ENCODE peak calls at places on chromosomes 1 and 21, in five cellular contexts. S is CD8-positive, alpha-beta T cell; Y is pancreas; P is ascending aorta; T is neural progenitor cell. F is an unnamed sample.
A peak's percentile ranks its signal among the peaks of the same experiment; 100 is the strongest.

GRCh38 chr21:32794643-32795042 is 23.1 kb upstream of the PAXBP1 start:
- DNase-seq in Y (no peak), P (no peak), S (no peak), T (no peak), F (no peak)

GRCh38 chr1:183239793-183240625 is 53.9 kb downstream of the LAMC2 start:
- DNase-seq in S (no peak), T (no peak), Y (no peak), P (no peak), F (no peak)

GRCh38 chr1:205927247-205927646 is 16.0 kb downstream of the SLC26A9 start:
- DNase-seq in S (no peak), Y (no peak), T (no peak), P (peak; percentile 28), F (no peak)

GRCh38 chr21:44801468-44802395 is at the start of gene UBE2G2:
- DNase-seq in T (peak; percentile 88), P (peak; percentile 86), Y (peak; percentile 87), S (peak; percentile 85), F (peak; percentile 84)

GRCh38 chr1:109901508-109902145 is 9.0 kb upstream of the CSF1 start:
- DNase-seq in T (no peak), Y (peak; percentile 55), S (no peak), P (no peak), F (peak; percentile 42)

GRCh38 chr1:162916407-162916806 is 55.4 kb upstream of the CCDC190 start:
- DNase-seq in Y (no peak), P (no peak), T (no peak), S (no peak), F (no peak)

GRCh38 chr1:8179132-8179793 is 138.7 kb upstream of the SLC45A1 start:
- DNase-seq in Y (no peak), T (no peak), S (no peak), P (no peak), F (no peak)

GRCh38 chr1:44808938-44809917 is 905 bp downstream of the BTBD19 start:
- DNase-seq in Y (no peak), S (peak; percentile 85), T (no peak), P (peak; percentile 86), F (peak; percentile 68)

GRCh38 chr1:17768651-17769241 is 13.6 kb downstream of the ACTL8 start:
- DNase-seq in P (peak; percentile 68), T (no peak), S (no peak), Y (peak; percentile 19), F (peak; percentile 21)

GRCh38 chr1:203858975-203859374 is 2.4 kb upstream of the SNRPE start:
- DNase-seq in T (no peak), P (no peak), Y (no peak), S (no peak), F (no peak)

GRCh38 chr1:225842788-225843425 is 33.0 kb downstream of the EPHX1 start:
- DNase-seq in T (no peak), P (no peak), Y (no peak), S (no peak), F (no peak)

GRCh38 chr1:47696911-47697441 is 259.1 kb downstream of the FOXD2 start:
- DNase-seq in Y (no peak), S (no peak), T (no peak), P (peak; percentile 35), F (peak; percentile 39)

GRCh38 chr1:88683516-88683847 is 591 bp upstream of the PKN2 start:
- DNase-seq in S (peak; percentile 55), Y (peak; percentile 45), T (no peak), P (peak; percentile 66), F (peak; percentile 56)

GRCh38 chr1:206439205-206439604 is 31.1 kb upstream of the IKBKE start:
- DNase-seq in T (no peak), Y (no peak), S (no peak), P (no peak), F (no peak)

GRCh38 chr1:111727056-111727455 is 12.1 kb downstream of the INKA2 start:
- DNase-seq in T (no peak), P (no peak), S (no peak), Y (no peak), F (no peak)

GRCh38 chr1:175000697-175001187 is 995 bp downstream of the CACYBP start:
- DNase-seq in T (no peak), Y (no peak), P (no peak), S (no peak), F (no peak)

GRCh38 chr1:207404849-207405525 is 49.1 kb upstream of the CR2 start:
- DNase-seq in P (no peak), S (no peak), Y (no peak), T (peak; percentile 70), F (no peak)

GRCh38 chr1:202023033-202023433 is 12.6 kb downstream of the ELF3 start:
- DNase-seq in P (no peak), T (no peak), S (no peak), Y (peak; percentile 83), F (peak; percentile 93)

GRCh38 chr1:181135462-181135781 is 46.9 kb downstream of the IER5 start:
- DNase-seq in P (no peak), T (no peak), Y (no peak), S (no peak), F (no peak)

GRCh38 chr1:234755449-234755863 is 145.5 kb upstream of the IRF2BP2 start:
- DNase-seq in Y (peak; percentile 76), T (no peak), S (no peak), P (peak; percentile 87), F (peak; percentile 77)

GRCh38 chr1:187626056-187626455 is 797.3 kb downstream of the PLA2G4A start:
- DNase-seq in T (no peak), P (no peak), S (no peak), Y (no peak), F (no peak)

GRCh38 chr1:174999926-175000696 is at the start of gene CACYBP:
- DNase-seq in T (no peak), P (peak; percentile 76), S (no peak), Y (no peak), F (no peak)

GRCh38 chr1:244048566-244049141 is 2.4 kb upstream of the ZBTB18 start:
- DNase-seq in S (no peak), P (no peak), Y (no peak), T (peak; percentile 87), F (no peak)

GRCh38 chr1:92840600-92840999 is 8.8 kb downstream of the RPL5 start:
- DNase-seq in T (no peak), S (no peak), P (no peak), Y (no peak), F (no peak)

GRCh38 chr1:94093351-94093750 is 27.6 kb downstream of the ABCA4 start:
- DNase-seq in P (no peak), Y (no peak), T (peak; percentile 65), S (no peak), F (no peak)

GRCh38 chr1:4027492-4028138 is 127.5 kb upstream of the C1orf174 start:
- DNase-seq in S (no peak), P (no peak), T (no peak), Y (no peak), F (peak; percentile 25)

GRCh38 chr21:35303085-35303484 is 254.0 kb upstream of the RUNX1 start:
- DNase-seq in P (no peak), T (no peak), Y (no peak), S (no peak), F (no peak)

GRCh38 chr1:54952950-54953718 is 27.3 kb upstream of the TMEM61 start:
- DNase-seq in T (no peak), P (no peak), Y (no peak), S (no peak), F (no peak)

GRCh38 chr1:6588128-6588892 is 8.5 kb downstream of the ZBTB48 start:
- DNase-seq in S (no peak), P (no peak), T (no peak), Y (peak; percentile 28), F (no peak)

GRCh38 chr1:70290248-70290647 is 64.3 kb downstream of the ANKRD13C start:
- DNase-seq in Y (no peak), P (no peak), T (no peak), S (no peak), F (no peak)

DNA sequence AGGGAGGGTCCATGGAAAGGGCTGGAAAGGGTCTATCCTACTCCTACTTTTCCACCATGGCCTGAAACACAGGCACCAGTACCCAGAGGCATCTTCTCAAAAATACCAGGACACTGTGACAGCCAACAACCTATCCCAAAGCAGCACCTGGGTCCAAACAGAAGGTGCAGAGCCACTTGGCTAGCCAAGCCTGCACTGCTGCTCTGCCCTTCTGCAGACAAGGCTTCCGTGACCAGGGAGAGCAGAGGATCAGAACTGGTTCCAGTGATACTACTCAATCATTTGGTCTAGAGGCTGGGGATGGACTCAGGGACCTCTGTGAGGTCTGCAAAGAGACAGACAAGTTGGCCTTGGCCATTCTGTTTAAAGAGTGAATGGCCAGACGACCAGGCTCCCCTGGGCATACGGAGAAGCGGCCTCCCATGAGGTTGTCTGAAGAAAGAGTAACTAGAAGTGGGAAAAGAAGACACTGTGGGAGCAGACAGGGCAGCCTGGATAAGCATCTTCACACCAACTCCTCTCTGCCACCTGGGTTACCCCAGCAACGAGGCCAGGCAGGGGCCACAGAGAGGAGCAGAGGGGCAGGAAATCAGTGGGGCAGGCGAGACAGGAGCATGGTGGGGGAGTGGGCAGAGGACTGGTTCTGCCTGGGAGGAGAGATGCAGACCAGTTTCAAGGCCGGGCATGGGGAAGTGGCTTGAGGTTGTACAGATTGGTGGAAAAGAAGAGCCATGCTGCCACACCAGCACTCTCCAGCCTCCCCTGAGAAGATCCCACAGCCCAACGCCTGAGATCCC is 5.7 kb downstream of the KCNN3 start:
- DNase-seq in S (no peak), Y (no peak), P (no peak), T (no peak), F (no peak)
- H3K4me1 ChIP-seq in S (no peaks in the 10 kb centered on the region), Y (no peaks in the 10 kb centered on the region), P (peaks cover 14% of the 10 kb centered on the region), T (peaks cover 42% of the 10 kb centered on the region), F (peaks cover 4% of the 10 kb centered on the region)

GRCh38 chr21:9739240-9739639 is 782.1 kb upstream of the TPTE start:
- DNase-seq in T (no peak), P (no peak), S (no peak), Y (no peak), F (no peak)
- H3K9me3 ChIP-seq in T (peaks cover 70% of the 10 kb centered on the region), P (peaks cover 6% of the 10 kb centered on the region), S (peaks cover 9% of the 10 kb centered on the region), Y (no peaks in the 10 kb centered on the region), F (peaks cover 28% of the 10 kb centered on the region)

DNA sequence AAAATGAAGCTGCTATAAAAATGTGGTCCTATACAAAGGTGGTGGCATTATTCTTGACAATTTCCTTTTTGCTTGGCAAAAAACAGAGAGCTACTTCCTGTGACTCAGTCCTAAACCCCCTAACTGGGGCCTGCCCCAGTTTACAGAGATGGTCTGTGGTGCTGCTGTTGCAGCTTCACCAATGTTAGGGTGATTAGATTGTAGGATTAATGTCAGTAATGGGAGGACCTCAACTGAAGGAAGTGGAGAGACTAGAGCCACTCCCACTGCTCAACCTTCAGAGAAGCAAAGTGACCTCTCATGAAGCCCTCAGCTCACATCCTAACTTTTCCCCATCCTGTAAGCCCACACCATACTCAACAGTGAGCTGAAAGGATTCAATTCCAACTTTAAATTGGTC is 3.6 kb downstream of the S100A6 start:
- DNase-seq in T (no peak), Y (no peak), S (peak; percentile 45), P (no peak), F (no peak)
- H3K4me1 ChIP-seq in T (peaks cover 16% of the 10 kb centered on the region), Y (no peaks in the 10 kb centered on the region), S (peaks cover 55% of the 10 kb centered on the region), P (peaks cover 27% of the 10 kb centered on the region), F (peaks cover 17% of the 10 kb centered on the region)

DNA sequence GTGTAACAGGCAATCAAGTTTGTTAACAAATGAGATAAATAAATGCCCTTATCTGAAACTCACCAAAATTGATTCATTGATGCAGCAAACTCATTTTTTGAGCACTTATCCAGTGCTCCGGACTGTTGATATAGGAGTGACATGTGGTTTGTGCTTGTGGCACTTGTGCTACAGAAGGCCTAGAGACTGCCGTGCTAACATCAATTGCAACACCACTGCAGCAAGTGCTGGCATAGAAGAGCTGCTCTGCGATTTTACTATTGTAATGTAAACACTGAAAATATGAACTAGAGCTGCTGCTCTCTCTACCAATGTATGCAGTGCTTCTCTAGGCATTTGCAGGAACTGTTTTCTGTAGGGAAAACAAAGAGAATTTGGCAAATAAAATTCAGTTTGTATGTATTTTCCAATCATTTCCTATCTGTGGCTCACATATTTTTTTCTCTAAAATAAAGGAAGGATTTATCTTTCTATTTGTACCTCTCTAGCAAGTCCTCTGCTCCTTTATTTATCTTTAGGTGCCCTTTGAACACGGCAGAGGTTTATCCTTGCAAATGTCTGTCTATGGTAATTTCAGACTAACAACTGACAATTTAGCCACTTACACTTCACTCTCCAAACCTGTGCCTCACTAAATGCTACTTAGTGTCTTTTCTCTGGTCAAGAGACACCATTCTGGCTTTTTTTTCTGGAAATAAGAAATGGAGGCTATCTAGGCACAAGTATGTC is 409.5 kb upstream of the ADGRL2 start:
- DNase-seq in P (no peak), T (no peak), S (no peak), Y (no peak), F (peak; percentile 13)
- H3K9me3 ChIP-seq in P (no peaks in the 10 kb centered on the region), T (no peaks in the 10 kb centered on the region), S (no peaks in the 10 kb centered on the region), Y (no peaks in the 10 kb centered on the region), F (no peaks in the 10 kb centered on the region)

F was measured in transverse colon.